ENCODE peak calls at places on chromosomes 12 and 14, in four cellular contexts. W is stomach, G is ovary, I is left lung. E is an unnamed sample. For H3K4me1, the result is how much of the 10 kb centered on the place peaks cover.

GRCh38 chr12:67676624-67677023 is 28.1 kb downstream of the DYRK2 start:
- DNase-seq in W (no peak), I (no peak), G (no peak), E (no peak)

GRCh38 chr14:30656190-30656632 is 34.1 kb downstream of the SCFD1 start:
- DNase-seq in G (peak), W (no peak), I (no peak), E (peak)

GRCh38 chr12:98895086-98895651 is 250.1 kb downstream of the APAF1 start:
- DNase-seq in I (no peak), G (no peak), W (no peak), E (no peak)

GRCh38 chr14:62443796-62444195 is 601.5 kb downstream of the KCNH5 start:
- DNase-seq in W (no peak), I (no peak), G (no peak), E (no peak)

GRCh38 chr12:47270782-47271664 is 191.3 kb upstream of the AMIGO2 start:
- DNase-seq in W (no peak), G (no peak), I (no peak), E (no peak)

GRCh38 chr14:81289516-81289915 is 68.8 kb upstream of the GTF2A1 start:
- DNase-seq in G (no peak), I (no peak), W (no peak), E (no peak)

GRCh38 chr12:102413396-102413795 is 67.0 kb downstream of the IGF1 start:
- DNase-seq in W (no peak), G (no peak), I (no peak), E (no peak)

GRCh38 chr14:103856105-103856504 is 8.7 kb upstream of the PPP1R13B start:
- DNase-seq in G (no peak), W (no peak), I (no peak), E (no peak)

GRCh38 chr14:75144944-75145343 is 18.1 kb upstream of the NEK9 start:
- DNase-seq in G (no peak), W (no peak), I (peak), E (no peak)

GRCh38 chr12:64633940-64634337 is 23.6 kb downstream of the RASSF3 start:
- DNase-seq in W (peak), G (peak), I (peak), E (peak)

GRCh38 chr12:2893007-2893406 is 2.3 kb downstream of the TULP3 start:
- DNase-seq in I (no peak), G (peak), W (no peak), E (no peak)

GRCh38 chr12:92297405-92297804 is 151.8 kb upstream of the BTG1 start:
- DNase-seq in G (no peak), I (no peak), W (no peak), E (no peak)

GRCh38 chr12:123024819-123025391 is 44.4 kb downstream of the ARL6IP4 start:
- DNase-seq in W (no peak), G (no peak), I (no peak), E (no peak)
- H3K4me1 ChIP-seq in W (under half), G (under half), I (under half), E (under half)

GRCh38 chr12:58905422-58905821 is 14.9 kb downstream of the LRIG3 start:
- DNase-seq in I (no peak), G (no peak), W (no peak), E (no peak)
- H3K4me1 ChIP-seq in I (under half), G (under half), W (under half), E (under half)

DNA sequence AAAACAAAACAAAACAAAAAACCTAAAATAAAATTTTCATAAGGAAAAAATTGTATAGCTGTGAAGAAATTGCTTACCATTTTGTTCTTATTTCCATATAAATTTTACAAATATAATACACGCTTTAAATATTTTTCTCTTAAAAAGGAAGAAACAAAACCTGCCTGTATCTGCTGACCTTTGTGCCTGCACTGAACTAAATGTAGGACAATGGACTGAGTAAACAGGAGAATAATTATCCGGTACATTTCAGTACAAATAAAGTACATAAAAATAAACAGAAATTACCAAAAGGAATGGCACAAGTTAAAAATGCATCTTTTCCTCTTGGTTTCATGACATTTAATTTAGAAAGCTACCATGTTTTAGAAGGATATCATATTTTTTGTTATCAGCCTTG is 112.3 kb downstream of the DNAI7 start:
- DNase-seq in I (no peak), W (no peak), G (no peak), E (no peak)
- H3K4me1 ChIP-seq in I (under half), W (under half), G (under half), E (under half)

GRCh38 chr12:77742631-77743030 is 88.1 kb upstream of the NAV3 start:
- DNase-seq in W (no peak), I (no peak), G (no peak), E (no peak)

GRCh38 chr12:77741974-77742517 is 88.6 kb upstream of the NAV3 start:
- DNase-seq in I (no peak), G (no peak), W (no peak), E (no peak)

GRCh38 chr12:77751939-77752338 is 78.8 kb upstream of the NAV3 start:
- DNase-seq in I (no peak), W (no peak), G (no peak), E (no peak)

GRCh38 chr12:77746108-77746507 is 84.6 kb upstream of the NAV3 start:
- DNase-seq in G (peak), I (no peak), W (no peak), E (no peak)
- H3K4me1 ChIP-seq in G (under half), I (under half), W (under half), E (under half)

DNA sequence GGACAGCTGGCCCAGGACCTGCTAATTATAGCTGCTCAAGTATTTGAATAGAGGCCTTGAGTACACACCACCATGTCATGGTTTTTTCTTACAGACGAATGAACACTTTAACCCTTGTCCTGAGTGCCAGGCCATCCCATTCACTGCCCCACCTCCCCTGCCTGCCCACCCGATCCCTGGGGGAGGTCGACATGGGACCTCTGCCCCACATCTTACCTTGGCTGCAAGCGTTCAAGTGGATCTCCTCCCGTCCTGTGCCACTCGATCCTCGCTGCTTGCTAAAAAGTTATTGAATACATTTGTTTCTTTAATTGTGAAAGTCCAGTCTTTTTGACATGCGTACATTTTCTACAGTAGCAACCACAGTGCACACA is 10.3 kb downstream of the RTL1 start:
- DNase-seq in G (peak), I (no peak), W (no peak), E (no peak)
- H3K4me1 ChIP-seq in G (under half), I (under half), W (under half), E (under half)

E was measured in body of pancreas.